ENCODE peak calls at places on chromosomes 5 and 9, in eight cellular contexts. One of them, this sample, is unnamed.

GRCh38 chr5:132265336-132266030 is 8.0 kb downstream of the PDLIM4 start:
- DNase-seq in heart right ventricle: peak; percentile 38
- DNase-seq in fibroblast of lung: peak; percentile 94
- DNase-seq in ovary: peak; percentile 61
- DNase-seq in astrocyte: peak; percentile 92
- DNase-seq in cardiac muscle cell: no peak
- DNase-seq in GM23338: no peak
- DNase-seq in psoas muscle: peak; percentile 44
- DNase-seq in this sample: peak; percentile 90

GRCh38 chr5:107618233-107618632 is 52.5 kb downstream of the EFNA5 start:
- DNase-seq in fibroblast of lung: no peak
- DNase-seq in GM23338: no peak
- DNase-seq in heart right ventricle: no peak
- DNase-seq in psoas muscle: no peak
- DNase-seq in ovary: no peak
- DNase-seq in astrocyte: peak; percentile 30
- DNase-seq in cardiac muscle cell: no peak
- DNase-seq in this sample: peak; percentile 25

GRCh38 chr5:142206801-142207200 is 98.2 kb downstream of the NDFIP1 start:
- DNase-seq in astrocyte: no peak
- DNase-seq in heart right ventricle: no peak
- DNase-seq in ovary: no peak
- DNase-seq in psoas muscle: no peak
- DNase-seq in GM23338: no peak
- DNase-seq in fibroblast of lung: no peak
- DNase-seq in cardiac muscle cell: no peak
- DNase-seq in this sample: no peak

GRCh38 chr9:106785200-106785599 is 77.8 kb upstream of the ZNF462 start:
- DNase-seq in fibroblast of lung: no peak
- DNase-seq in astrocyte: no peak
- DNase-seq in ovary: no peak
- DNase-seq in GM23338: no peak
- DNase-seq in heart right ventricle: no peak
- DNase-seq in cardiac muscle cell: no peak
- DNase-seq in psoas muscle: no peak
- DNase-seq in this sample: no peak

GRCh38 chr9:134069536-134070399 is 1.9 kb upstream of the BRD3 start:
- DNase-seq in heart right ventricle: no peak
- DNase-seq in cardiac muscle cell: no peak
- DNase-seq in fibroblast of lung: no peak
- DNase-seq in GM23338: no peak
- DNase-seq in psoas muscle: no peak
- DNase-seq in ovary: no peak
- DNase-seq in astrocyte: no peak
- DNase-seq in this sample: no peak

GRCh38 chr5:180211761-180212035 is 2.7 kb upstream of the RASGEF1C start:
- DNase-seq in GM23338: no peak
- DNase-seq in cardiac muscle cell: no peak
- DNase-seq in ovary: no peak
- DNase-seq in psoas muscle: no peak
- DNase-seq in astrocyte: no peak
- DNase-seq in heart right ventricle: no peak
- DNase-seq in fibroblast of lung: no peak
- DNase-seq in this sample: no peak

GRCh38 chr5:179272326-179273073 is 72.8 kb downstream of the ADAMTS2 start:
- DNase-seq in ovary: peak; percentile 54
- DNase-seq in fibroblast of lung: no peak
- DNase-seq in heart right ventricle: no peak
- DNase-seq in astrocyte: no peak
- DNase-seq in psoas muscle: peak; percentile 15
- DNase-seq in cardiac muscle cell: no peak
- DNase-seq in GM23338: no peak
- DNase-seq in this sample: no peak

GRCh38 chr5:170440771-170441370 is 51.7 kb upstream of the KCNMB1 start:
- DNase-seq in GM23338: no peak
- DNase-seq in fibroblast of lung: no peak
- DNase-seq in cardiac muscle cell: no peak
- DNase-seq in heart right ventricle: no peak
- DNase-seq in ovary: no peak
- DNase-seq in psoas muscle: no peak
- DNase-seq in astrocyte: no peak
- DNase-seq in this sample: no peak

GRCh38 chr5:38783011-38783551 is 62.7 kb upstream of the OSMR start:
- DNase-seq in cardiac muscle cell: no peak
- DNase-seq in GM23338: no peak
- DNase-seq in psoas muscle: no peak
- DNase-seq in ovary: no peak
- DNase-seq in heart right ventricle: no peak
- DNase-seq in fibroblast of lung: peak; percentile 100
- DNase-seq in astrocyte: peak; percentile 100
- DNase-seq in this sample: peak; percentile 26

GRCh38 chr5:2753452-2754409 is 2.3 kb upstream of the IRX2 start:
- DNase-seq in ovary: no peak
- DNase-seq in astrocyte: no peak
- DNase-seq in fibroblast of lung: no peak
- DNase-seq in heart right ventricle: no peak
- DNase-seq in psoas muscle: no peak
- DNase-seq in cardiac muscle cell: peak; percentile 30
- DNase-seq in GM23338: peak; percentile 60
- DNase-seq in this sample: no peak

GRCh38 chr5:31113101-31113500 is 80.4 kb upstream of the CDH6 start:
- DNase-seq in fibroblast of lung: peak; percentile 37
- DNase-seq in cardiac muscle cell: no peak
- DNase-seq in GM23338: no peak
- DNase-seq in astrocyte: peak; percentile 98
- DNase-seq in psoas muscle: no peak
- DNase-seq in ovary: no peak
- DNase-seq in heart right ventricle: no peak
- DNase-seq in this sample: peak; percentile 21

GRCh38 chr9:27157736-27158135 is 48.7 kb downstream of the TEK start:
- DNase-seq in heart right ventricle: no peak
- DNase-seq in ovary: no peak
- DNase-seq in astrocyte: no peak
- DNase-seq in fibroblast of lung: no peak
- DNase-seq in psoas muscle: no peak
- DNase-seq in cardiac muscle cell: no peak
- DNase-seq in GM23338: peak; percentile 53
- DNase-seq in this sample: no peak

GRCh38 chr9:136666364-136667216 is 3.9 kb downstream of the EGFL7 start:
- DNase-seq in astrocyte: no peak
- DNase-seq in fibroblast of lung: no peak
- DNase-seq in cardiac muscle cell: peak; percentile 59
- DNase-seq in heart right ventricle: no peak
- DNase-seq in psoas muscle: no peak
- DNase-seq in ovary: no peak
- DNase-seq in GM23338: peak; percentile 37
- DNase-seq in this sample: no peak

GRCh38 chr9:33943389-33943788 is 105.3 kb downstream of the UBAP2 start:
- DNase-seq in astrocyte: no peak
- DNase-seq in cardiac muscle cell: no peak
- DNase-seq in ovary: no peak
- DNase-seq in GM23338: no peak
- DNase-seq in psoas muscle: no peak
- DNase-seq in heart right ventricle: no peak
- DNase-seq in fibroblast of lung: peak; percentile 46
- DNase-seq in this sample: no peak
- H3K27ac ChIP-seq in astrocyte: peak overlapping the region; percentile 57
- H3K27ac ChIP-seq in cardiac muscle cell: no peak overlapping the region
- H3K27ac ChIP-seq in ovary: no peak overlapping the region
- H3K27ac ChIP-seq in GM23338: peak overlapping the region; percentile 30
- H3K27ac ChIP-seq in psoas muscle: peak overlapping the region; percentile 60
- H3K27ac ChIP-seq in heart right ventricle: no peak overlapping the region
- H3K27ac ChIP-seq in fibroblast of lung: peak overlapping the region; percentile 44
- H3K27ac ChIP-seq in this sample: no peak overlapping the region

GRCh38 chr9:128193469-128194096 is 2.2 kb upstream of the CIZ1 start:
- DNase-seq in fibroblast of lung: no peak
- DNase-seq in ovary: no peak
- DNase-seq in heart right ventricle: peak; percentile 2
- DNase-seq in GM23338: no peak
- DNase-seq in psoas muscle: no peak
- DNase-seq in astrocyte: no peak
- DNase-seq in cardiac muscle cell: no peak
- DNase-seq in this sample: no peak

GRCh38 chr9:128190013-128190412 is 1.4 kb downstream of the CIZ1 start:
- DNase-seq in fibroblast of lung: no peak
- DNase-seq in astrocyte: no peak
- DNase-seq in psoas muscle: no peak
- DNase-seq in ovary: no peak
- DNase-seq in GM23338: no peak
- DNase-seq in cardiac muscle cell: no peak
- DNase-seq in heart right ventricle: no peak
- DNase-seq in this sample: no peak

GRCh38 chr9:128191406-128192046 is at the start of gene CIZ1:
- DNase-seq in ovary: peak; percentile 83
- DNase-seq in astrocyte: peak; percentile 63
- DNase-seq in psoas muscle: peak; percentile 84
- DNase-seq in cardiac muscle cell: peak; percentile 84
- DNase-seq in GM23338: peak; percentile 85
- DNase-seq in heart right ventricle: peak; percentile 83
- DNase-seq in fibroblast of lung: peak; percentile 79
- DNase-seq in this sample: peak; percentile 31

GRCh38 chr9:128190516-128191405 is 611 bp downstream of the CIZ1 start:
- DNase-seq in GM23338: peak; percentile 19
- DNase-seq in psoas muscle: no peak
- DNase-seq in ovary: peak; percentile 47
- DNase-seq in astrocyte: no peak
- DNase-seq in heart right ventricle: peak; percentile 16
- DNase-seq in cardiac muscle cell: peak; percentile 17
- DNase-seq in fibroblast of lung: peak; percentile 9
- DNase-seq in this sample: no peak

DNA sequence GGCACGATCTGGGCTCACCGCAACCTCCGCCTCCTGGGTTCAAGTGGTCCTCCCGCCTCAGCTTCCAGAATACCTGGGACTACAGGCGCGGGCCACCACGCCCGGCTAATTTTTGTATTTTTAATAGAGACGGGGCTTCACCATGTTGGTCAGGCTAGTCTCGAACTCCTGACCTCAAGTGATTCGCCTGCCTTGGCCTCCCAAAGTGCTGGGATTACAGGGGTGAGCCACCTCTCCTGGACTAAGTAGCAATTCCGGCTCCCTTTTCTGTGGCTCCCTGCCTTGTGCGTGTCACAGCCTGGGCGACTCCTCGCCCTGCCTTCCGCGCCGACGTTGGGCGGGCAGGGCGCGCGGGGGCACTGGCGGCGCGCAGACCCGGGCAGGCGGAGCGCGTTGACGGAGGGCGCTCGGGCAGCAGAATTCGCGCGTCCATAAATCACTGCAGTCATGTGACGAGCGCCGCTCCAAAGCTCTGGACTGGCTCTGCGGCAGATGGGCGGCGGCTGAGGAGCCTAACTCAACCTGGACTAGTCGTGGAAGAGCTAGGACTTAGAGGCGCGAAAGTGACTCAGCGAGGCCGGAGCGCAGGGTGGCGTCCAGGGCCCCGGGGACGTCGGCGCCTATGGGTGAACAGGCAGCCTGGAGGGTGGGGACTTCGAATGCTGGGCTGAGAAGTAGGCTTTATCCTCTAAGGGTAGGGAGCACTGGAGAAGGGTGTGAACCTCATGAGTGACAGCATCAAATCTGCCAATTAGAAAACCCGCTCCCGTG is 1.4 kb upstream of the CIZ1 start:
- DNase-seq in heart right ventricle: peak; percentile 83
- DNase-seq in ovary: peak; percentile 73
- DNase-seq in astrocyte: peak; percentile 72
- DNase-seq in psoas muscle: peak; percentile 87
- DNase-seq in cardiac muscle cell: no peak
- DNase-seq in fibroblast of lung: peak; percentile 90
- DNase-seq in GM23338: peak; percentile 79
- DNase-seq in this sample: peak; percentile 82
- TF ChIP-seq CTCF in heart right ventricle: peak; percentile 70
- TF ChIP-seq CTCF in ovary: peak; percentile 49
- TF ChIP-seq CTCF in astrocyte: no peak
- TF ChIP-seq CTCF in psoas muscle: peak; percentile 37
- TF ChIP-seq CTCF in cardiac muscle cell: peak; percentile 38
- TF ChIP-seq CTCF in fibroblast of lung: peak; percentile 7
- TF ChIP-seq CTCF in GM23338: peak; percentile 67
- TF ChIP-seq CTCF in this sample: no peak

DNA sequence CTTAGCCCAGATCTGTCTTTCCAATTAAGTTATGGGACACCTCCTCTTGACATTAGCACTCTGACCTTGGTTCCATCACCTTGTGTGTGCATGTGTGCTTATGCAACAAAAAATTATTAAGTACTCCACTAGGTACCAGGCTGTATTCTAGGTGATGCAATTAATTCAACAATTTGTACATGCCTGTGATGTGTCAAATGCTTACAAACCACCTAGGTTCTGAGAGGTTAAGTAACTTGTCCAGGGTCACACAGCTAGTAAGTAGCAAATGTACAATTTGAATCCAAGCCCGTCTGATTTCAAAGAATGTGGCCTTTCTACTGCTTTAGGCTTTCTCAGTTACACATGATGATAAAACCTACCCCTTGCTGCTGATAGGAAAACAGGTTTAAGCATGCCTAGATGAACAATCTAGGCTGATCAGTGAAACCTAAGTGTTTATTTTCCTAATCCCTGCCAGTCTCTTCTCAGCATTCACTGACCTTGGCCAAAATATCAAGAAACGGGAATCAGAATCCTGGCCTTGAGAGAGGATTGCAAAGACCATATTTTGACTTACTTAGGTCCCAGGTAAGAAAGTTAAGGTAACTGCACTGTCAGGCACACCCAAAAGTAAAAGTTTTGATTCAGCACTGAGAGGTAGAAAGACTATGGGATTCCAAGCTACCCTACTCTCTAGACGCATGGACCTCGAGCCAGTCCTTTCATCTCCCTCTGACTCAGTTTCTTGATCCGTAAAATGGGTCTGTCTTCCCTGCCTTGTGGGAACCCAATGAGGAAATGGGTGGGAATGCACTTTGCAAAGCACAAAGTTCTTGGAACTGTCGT is 999 bp downstream of the TBC1D2 start:
- DNase-seq in GM23338: no peak
- DNase-seq in psoas muscle: no peak
- DNase-seq in astrocyte: no peak
- DNase-seq in cardiac muscle cell: no peak
- DNase-seq in heart right ventricle: no peak
- DNase-seq in fibroblast of lung: no peak
- DNase-seq in ovary: no peak
- DNase-seq in this sample: peak; percentile 48
- H3K4me1 ChIP-seq in GM23338: peaks cover 15% of the 10 kb centered on the region
- H3K4me1 ChIP-seq in psoas muscle: peaks cover 6% of the 10 kb centered on the region
- H3K4me1 ChIP-seq in astrocyte: peaks cover 55% of the 10 kb centered on the region
- H3K4me1 ChIP-seq in cardiac muscle cell: no peaks in the 10 kb centered on the region
- H3K4me1 ChIP-seq in heart right ventricle: peaks cover 13% of the 10 kb centered on the region
- H3K4me1 ChIP-seq in fibroblast of lung: peaks cover 26% of the 10 kb centered on the region
- H3K4me1 ChIP-seq in ovary: peaks cover 8% of the 10 kb centered on the region
- H3K4me1 ChIP-seq in this sample: peaks cover 19% of the 10 kb centered on the region

GRCh38 chr9:72585737-72586136 is 64.3 kb downstream of the TMC1 start:
- DNase-seq in cardiac muscle cell: no peak
- DNase-seq in psoas muscle: peak; percentile 46
- DNase-seq in fibroblast of lung: peak; percentile 85
- DNase-seq in heart right ventricle: no peak
- DNase-seq in GM23338: no peak
- DNase-seq in astrocyte: no peak
- DNase-seq in ovary: no peak
- DNase-seq in this sample: no peak
- H3K27ac ChIP-seq in cardiac muscle cell: no peak overlapping the region
- H3K27ac ChIP-seq in psoas muscle: peak overlapping the region; percentile 78
- H3K27ac ChIP-seq in fibroblast of lung: no peak overlapping the region
- H3K27ac ChIP-seq in heart right ventricle: no peak overlapping the region
- H3K27ac ChIP-seq in GM23338: no peak overlapping the region
- H3K27ac ChIP-seq in astrocyte: no peak overlapping the region
- H3K27ac ChIP-seq in ovary: no peak overlapping the region
- H3K27ac ChIP-seq in this sample: peak overlapping the region; percentile 73

GRCh38 chr5:176388341-176389113 is at the start of the genes HIGD2A and NOP16:
- DNase-seq in cardiac muscle cell: peak; percentile 100
- DNase-seq in heart right ventricle: peak; percentile 99
- DNase-seq in ovary: peak; percentile 98
- DNase-seq in fibroblast of lung: peak; percentile 99
- DNase-seq in psoas muscle: peak; percentile 100
- DNase-seq in GM23338: peak; percentile 100
- DNase-seq in astrocyte: peak; percentile 97
- DNase-seq in this sample: peak; percentile 98
- TF ChIP-seq CTCF in cardiac muscle cell: no peak
- TF ChIP-seq CTCF in heart right ventricle: no peak
- TF ChIP-seq CTCF in ovary: peak; percentile 39
- TF ChIP-seq CTCF in fibroblast of lung: no peak
- TF ChIP-seq CTCF in psoas muscle: no peak
- TF ChIP-seq CTCF in GM23338: peak; percentile 1
- TF ChIP-seq CTCF in astrocyte: no peak
- TF ChIP-seq CTCF in this sample: no peak

This sample was measured in foreskin keratinocyte.